ENCODE peak calls at places on chromosomes 2 and 18, in four cellular contexts. One of them, this sample, is unnamed.

GRCh38 chr2:239064253-239064652 is 216.4 kb downstream of the TWIST2 start:
- DNase-seq in K562: no peak
- DNase-seq in GM12878: no peak
- DNase-seq in HepG2: no peak
- DNase-seq in this sample: no peak

GRCh38 chr2:136091899-136092298 is 26.1 kb downstream of the CXCR4 start:
- DNase-seq in GM12878: no peak
- DNase-seq in HepG2: no peak
- DNase-seq in K562: no peak
- DNase-seq in this sample: no peak

GRCh38 chr18:9617006-9617542 is 2.7 kb upstream of the PPP4R1 start:
- DNase-seq in K562: no peak
- DNase-seq in GM12878: no peak
- DNase-seq in HepG2: no peak
- DNase-seq in this sample: no peak

GRCh38 chr2:11129598-11130449 is 25.4 kb upstream of the SLC66A3 start:
- DNase-seq in K562: peak
- DNase-seq in HepG2: peak
- DNase-seq in GM12878: no peak
- DNase-seq in this sample: peak

GRCh38 chr18:66344227-66344626 is 259.7 kb downstream of the CDH19 start:
- DNase-seq in K562: no peak
- DNase-seq in GM12878: no peak
- DNase-seq in HepG2: no peak
- DNase-seq in this sample: no peak

GRCh38 chr2:239002960-239003932 is 155.4 kb downstream of the TWIST2 start:
- DNase-seq in GM12878: no peak
- DNase-seq in HepG2: no peak
- DNase-seq in K562: no peak
- DNase-seq in this sample: no peak

GRCh38 chr2:222318712-222319575 is 20.1 kb upstream of the PAX3 start:
- DNase-seq in K562: no peak
- DNase-seq in GM12878: no peak
- DNase-seq in HepG2: no peak
- DNase-seq in this sample: peak

GRCh38 chr2:119230630-119231185 is 7.1 kb downstream of the STEAP3 start:
- DNase-seq in K562: no peak
- DNase-seq in GM12878: no peak
- DNase-seq in HepG2: no peak
- DNase-seq in this sample: no peak

GRCh38 chr2:212915121-212915782 is 236.2 kb downstream of the IKZF2 start:
- DNase-seq in HepG2: no peak
- DNase-seq in K562: no peak
- DNase-seq in GM12878: no peak
- DNase-seq in this sample: no peak

GRCh38 chr2:106124787-106125549 is 69.1 kb downstream of the UXS1 start:
- DNase-seq in HepG2: peak
- DNase-seq in K562: no peak
- DNase-seq in GM12878: no peak
- DNase-seq in this sample: no peak

GRCh38 chr18:7452331-7452730 is 114.8 kb upstream of the PTPRM start:
- DNase-seq in HepG2: peak
- DNase-seq in GM12878: no peak
- DNase-seq in K562: peak
- DNase-seq in this sample: peak

GRCh38 chr18:51433296-51433695 is 235.8 kb upstream of the MEX3C start:
- DNase-seq in K562: no peak
- DNase-seq in HepG2: no peak
- DNase-seq in GM12878: no peak
- DNase-seq in this sample: no peak

GRCh38 chr2:201785135-201785534 is 4.4 kb upstream of the ALS2 start:
- DNase-seq in GM12878: no peak
- DNase-seq in K562: no peak
- DNase-seq in HepG2: no peak
- DNase-seq in this sample: no peak

GRCh38 chr2:201779996-201780673 is 598 bp downstream of the ALS2 start:
- DNase-seq in K562: no peak
- DNase-seq in HepG2: peak
- DNase-seq in GM12878: no peak
- DNase-seq in this sample: no peak

GRCh38 chr2:201780674-201781582 is at the start of gene ALS2:
- DNase-seq in GM12878: peak
- DNase-seq in HepG2: peak
- DNase-seq in K562: peak
- DNase-seq in this sample: peak

GRCh38 chr2:201784547-201784946 is 3.8 kb upstream of the ALS2 start:
- DNase-seq in HepG2: no peak
- DNase-seq in GM12878: no peak
- DNase-seq in K562: no peak
- DNase-seq in this sample: no peak

GRCh38 chr2:201781583-201782051 is 884 bp upstream of the ALS2 start:
- DNase-seq in HepG2: no peak
- DNase-seq in GM12878: no peak
- DNase-seq in K562: no peak
- DNase-seq in this sample: peak
- TF ChIP-seq SP1 in HepG2: no peak
- TF ChIP-seq SP1 in GM12878: no peak
- TF ChIP-seq SP1 in K562: no peak
- TF ChIP-seq SP1 in this sample: no peak

DNA sequence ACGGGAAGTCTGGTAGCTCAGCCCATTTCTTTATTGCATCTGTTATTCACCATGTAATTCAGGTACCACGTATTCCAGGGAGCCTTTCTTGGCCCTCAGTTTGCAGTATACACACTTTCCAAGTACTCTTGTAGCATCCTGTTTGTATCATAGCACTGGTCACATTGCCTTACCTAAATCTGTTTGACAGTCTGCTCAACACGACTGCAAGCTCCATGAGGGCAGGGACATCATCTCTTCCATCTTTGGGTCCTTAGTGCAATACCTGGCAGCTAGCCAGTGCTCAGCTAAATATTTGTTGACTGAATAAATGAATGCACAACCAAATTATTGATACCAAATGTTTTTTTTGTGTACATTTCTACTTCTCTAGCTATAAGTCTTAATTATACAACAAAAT is 11.2 kb upstream of the IL18R1 start:
- DNase-seq in K562: no peak
- DNase-seq in HepG2: no peak
- DNase-seq in GM12878: no peak
- DNase-seq in this sample: no peak
- TF ChIP-seq BHLHE40 in K562: no peak
- TF ChIP-seq BHLHE40 in HepG2: no peak
- TF ChIP-seq BHLHE40 in GM12878: no peak
- TF ChIP-seq BHLHE40 in this sample: no peak

DNA sequence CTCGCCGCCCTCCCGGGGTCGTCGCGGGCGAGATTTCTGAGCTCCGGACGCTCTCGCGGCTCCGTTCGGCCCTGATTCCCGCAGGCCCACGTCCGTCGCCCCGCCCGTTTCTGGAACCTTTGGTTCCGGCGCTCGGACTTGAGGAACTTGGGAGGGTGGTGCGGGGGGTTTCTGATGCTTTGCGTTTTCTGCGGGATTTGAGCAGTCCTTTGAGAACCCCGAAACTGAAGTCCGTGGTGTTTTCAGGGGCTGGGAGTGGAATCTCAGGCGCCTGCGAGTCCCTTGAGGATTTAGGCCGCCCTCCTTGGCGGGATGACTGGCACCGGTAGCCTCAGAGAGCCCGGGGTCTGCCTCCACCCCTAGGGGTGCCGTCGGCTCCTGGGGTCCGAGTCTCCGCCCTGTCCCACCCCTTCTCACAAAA is 336 bp downstream of the THNSL2 start:
- DNase-seq in K562: no peak
- DNase-seq in GM12878: no peak
- DNase-seq in HepG2: no peak
- DNase-seq in this sample: no peak
- TF ChIP-seq SP1 in K562: no peak
- TF ChIP-seq SP1 in GM12878: no peak
- TF ChIP-seq SP1 in HepG2: no peak
- TF ChIP-seq SP1 in this sample: no peak

GRCh38 chr2:134250840-134251461 is 2.9 kb upstream of the MGAT5 start:
- DNase-seq in GM12878: no peak
- DNase-seq in HepG2: no peak
- DNase-seq in K562: no peak
- DNase-seq in this sample: no peak
- TF ChIP-seq BHLHE40 in GM12878: no peak
- TF ChIP-seq BHLHE40 in HepG2: no peak
- TF ChIP-seq BHLHE40 in K562: no peak
- TF ChIP-seq BHLHE40 in this sample: no peak

GRCh38 chr18:22186484-22186971 is 17.1 kb downstream of the GATA6 start:
- DNase-seq in GM12878: no peak
- DNase-seq in HepG2: no peak
- DNase-seq in K562: no peak
- DNase-seq in this sample: no peak
- TF ChIP-seq SP1 in GM12878: no peak
- TF ChIP-seq SP1 in HepG2: no peak
- TF ChIP-seq SP1 in K562: no peak
- TF ChIP-seq SP1 in this sample: no peak

DNA sequence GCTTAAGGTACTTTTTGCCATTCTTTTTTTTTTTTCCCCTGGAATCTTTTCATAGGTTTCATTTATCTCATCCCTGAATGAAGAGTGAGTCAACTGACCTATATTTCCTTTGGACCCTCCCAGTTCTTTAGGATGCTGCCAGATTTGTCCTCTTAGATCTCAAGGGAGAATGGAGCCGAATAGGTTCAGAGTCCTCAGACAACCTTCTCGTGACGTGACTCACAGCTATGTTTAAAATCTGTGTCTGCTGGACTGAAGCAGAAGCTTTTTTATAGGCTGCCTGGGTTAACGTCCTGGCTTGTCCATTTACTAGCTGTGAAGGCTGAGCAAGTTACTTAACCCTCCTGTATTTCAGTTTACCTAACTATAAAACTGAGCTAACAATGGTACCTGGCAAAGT is 358.6 kb downstream of the DLGAP1 start:
- DNase-seq in HepG2: no peak
- DNase-seq in K562: no peak
- DNase-seq in GM12878: no peak
- DNase-seq in this sample: no peak
- TF ChIP-seq BHLHE40 in HepG2: no peak
- TF ChIP-seq BHLHE40 in K562: no peak
- TF ChIP-seq BHLHE40 in GM12878: no peak
- TF ChIP-seq BHLHE40 in this sample: no peak

GRCh38 chr2:17538022-17538843 is 2.3 kb upstream of the VSNL1 start:
- DNase-seq in K562: no peak
- DNase-seq in GM12878: no peak
- DNase-seq in HepG2: peak
- DNase-seq in this sample: peak
- TF ChIP-seq SP1 in K562: no peak
- TF ChIP-seq SP1 in GM12878: no peak
- TF ChIP-seq SP1 in HepG2: no peak
- TF ChIP-seq SP1 in this sample: no peak

DNA sequence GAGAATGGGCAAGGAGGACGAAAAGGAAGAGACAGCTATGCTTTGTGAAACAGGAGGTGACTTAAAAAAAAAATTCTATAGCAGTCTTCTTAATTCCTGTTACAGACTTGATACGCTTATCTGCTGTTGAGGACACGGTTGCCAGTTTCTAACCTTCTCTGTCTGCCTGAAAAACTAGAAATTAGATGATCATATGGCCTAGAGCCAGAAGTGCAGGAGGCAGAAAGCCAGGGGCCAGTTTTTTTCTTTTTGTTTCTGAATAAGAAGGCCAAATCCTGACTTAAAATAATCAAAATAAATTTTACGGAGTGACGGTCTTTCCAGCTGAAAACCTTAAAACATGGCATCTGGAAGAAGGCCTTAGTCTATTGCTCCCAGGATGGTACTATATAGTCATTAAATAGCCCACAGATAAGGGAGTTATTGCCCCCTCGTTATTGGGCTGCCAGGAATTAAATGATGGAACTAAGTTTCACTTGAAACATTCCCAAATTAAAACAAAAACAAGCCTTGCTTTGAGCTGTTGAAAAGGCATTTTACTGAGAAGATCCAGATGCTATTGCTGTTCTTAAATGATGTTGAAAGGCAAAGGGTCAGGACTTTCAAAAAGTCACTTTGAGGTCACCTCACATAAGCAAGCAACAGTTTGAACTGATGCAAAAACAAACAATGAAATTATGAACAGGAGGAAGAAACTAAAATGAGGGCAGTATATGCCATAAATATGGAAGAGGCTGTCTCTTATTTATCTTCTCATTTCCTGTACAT is 1.9 kb upstream of the AMMECR1L start:
- DNase-seq in GM12878: no peak
- DNase-seq in HepG2: no peak
- DNase-seq in K562: no peak
- DNase-seq in this sample: no peak
- TF ChIP-seq BHLHE40 in GM12878: no peak
- TF ChIP-seq BHLHE40 in HepG2: no peak
- TF ChIP-seq BHLHE40 in K562: no peak
- TF ChIP-seq BHLHE40 in this sample: no peak

This sample was measured in HEK293T.